ENCODE peak calls at places on chromosomes 2 and 18, in four cellular contexts. O, R, L and W are unnamed samples. For H3K36me3, the result is how much of the 10 kb centered on the place peaks cover.

GRCh38 chr18:62452280-62452824 is 70.5 kb upstream of the ZCCHC2 start:
- DNase-seq in R (no peak), L (no peak), O (no peak), W (no peak)

GRCh38 chr18:52992041-52992440 is 652.0 kb downstream of the DCC start:
- DNase-seq in L (no peak), R (no peak), O (no peak), W (no peak)

GRCh38 chr2:16584094-16584493 is 81.5 kb downstream of the CYRIA start:
- DNase-seq in O (no peak), L (no peak), R (no peak), W (no peak)

GRCh38 chr2:46066116-46066515 is 231.1 kb upstream of the EPAS1 start:
- DNase-seq in O (no peak), R (no peak), L (no peak), W (peak)

GRCh38 chr2:44150473-44150872 is 18.2 kb upstream of the PPM1B start:
- DNase-seq in R (no peak), O (no peak), L (no peak), W (no peak)

GRCh38 chr2:158967731-158968395 is 577 bp upstream of the TANC1 start:
- DNase-seq in R (peak), L (peak), O (peak), W (no peak)

GRCh38 chr18:56650944-56651770 is at the start of gene WDR7:
- DNase-seq in O (peak), L (peak), R (peak), W (peak)

GRCh38 chr2:208248601-208249000 is 6.3 kb downstream of the IDH1 start:
- DNase-seq in R (no peak), L (no peak), O (no peak), W (no peak)

GRCh38 chr2:52831216-52831615 is 936.4 kb upstream of the CHAC2 start:
- DNase-seq in O (no peak), L (no peak), R (no peak), W (no peak)

GRCh38 chr2:107285621-107286303 is 399.8 kb upstream of the ST6GAL2 start:
- DNase-seq in L (no peak), R (no peak), O (no peak), W (no peak)

GRCh38 chr2:121068851-121069250 is 216.2 kb downstream of the TFCP2L1 start:
- DNase-seq in O (no peak), L (no peak), R (no peak), W (no peak)

GRCh38 chr2:1556776-1557466 is 143.7 kb downstream of the TPO start:
- DNase-seq in O (no peak), R (no peak), L (no peak), W (peak)

GRCh38 chr2:95031076-95031725 is 5.7 kb downstream of the MAL start:
- DNase-seq in R (no peak), L (no peak), O (no peak), W (peak)

GRCh38 chr2:109364212-109364611 is 235.2 kb downstream of the SH3RF3 start:
- DNase-seq in O (no peak), L (no peak), R (no peak), W (no peak)

GRCh38 chr2:13558368-13558767 is 841.6 kb downstream of the TRIB2 start:
- DNase-seq in O (no peak), R (no peak), L (no peak), W (peak)

GRCh38 chr2:74703373-74703772 is 49.3 kb downstream of the SEMA4F start:
- DNase-seq in R (no peak), O (no peak), L (no peak), W (no peak)

GRCh38 chr2:139142252-139142651 is 362.1 kb upstream of the NXPH2 start:
- DNase-seq in R (no peak), O (no peak), L (no peak), W (no peak)

GRCh38 chr2:204479557-204479956 is 65.7 kb upstream of the PARD3B start:
- DNase-seq in O (no peak), R (no peak), L (no peak), W (no peak)

GRCh38 chr2:127279781-127280180 is 14.2 kb downstream of the ERCC3 start:
- DNase-seq in L (no peak), R (no peak), O (no peak), W (no peak)
- H3K36me3 ChIP-seq in L (half or more), R (under half), O (under half), W (half or more)

GRCh38 chr2:182949052-182949451 is 82.6 kb upstream of the FRZB start:
- DNase-seq in L (no peak), R (no peak), O (no peak), W (no peak)
- H3K36me3 ChIP-seq in L (half or more), R (under half), O (under half), W (half or more)

GRCh38 chr2:149799296-149799695 is 211.7 kb upstream of the MMADHC start:
- DNase-seq in L (no peak), O (no peak), R (no peak), W (peak)
- H3K36me3 ChIP-seq in L (under half), O (under half), R (under half), W (under half)

GRCh38 chr2:145034511-145034910 is 514.6 kb upstream of the ZEB2 start:
- DNase-seq in O (no peak), L (no peak), R (no peak), W (no peak)
- H3K36me3 ChIP-seq in O (under half), L (under half), R (under half), W (under half)